ENCODE peak calls at places on chromosomes 2 and 18, in four cellular contexts. E, C, L and H are unnamed samples.
A peak's percentile ranks its signal among the peaks of the same experiment; 100 is the strongest.

GRCh38 chr2:197946562-197946961 is 142.2 kb downstream of the PLCL1 start:
- DNase-seq in E (no peak), C (no peak), L (no peak), H (no peak)

GRCh38 chr18:36811955-36812354 is 16.8 kb downstream of the TPGS2 start:
- DNase-seq in E (peak; percentile 14), C (no peak), L (no peak), H (no peak)

GRCh38 chr2:230658877-230659652 is 53.6 kb upstream of the CAB39 start:
- DNase-seq in E (no peak), C (no peak), L (no peak), H (no peak)

GRCh38 chr2:46170611-46171385 is 126.4 kb upstream of the EPAS1 start:
- DNase-seq in E (no peak), C (no peak), L (no peak), H (no peak)

GRCh38 chr2:17591846-17592245 is 51.4 kb downstream of the VSNL1 start:
- DNase-seq in E (no peak), C (no peak), L (no peak), H (no peak)

GRCh38 chr2:65390134-65390533 is 42.3 kb downstream of the SPRED2 start:
- DNase-seq in E (no peak), C (no peak), L (no peak), H (no peak)

GRCh38 chr2:233179848-233180368 is 71.6 kb upstream of the ATG16L1 start:
- DNase-seq in E (no peak), C (no peak), L (no peak), H (no peak)

GRCh38 chr2:215430528-215431187 is 5.2 kb downstream of the FN1 start:
- DNase-seq in E (peak; percentile 41), C (no peak), L (no peak), H (no peak)

GRCh38 chr2:225367482-225367881 is 32.0 kb upstream of the NYAP2 start:
- DNase-seq in E (no peak), C (no peak), L (no peak), H (no peak)

GRCh38 chr2:199985625-199986207 is 30.3 kb downstream of the MAIP1 start:
- DNase-seq in E (peak; percentile 58), C (peak; percentile 68), L (no peak), H (peak; percentile 68)

GRCh38 chr2:241659150-241659739 is 21.8 kb downstream of the ATG4B start:
- DNase-seq in E (peak; percentile 77), C (no peak), L (peak; percentile 16), H (peak; percentile 59)

GRCh38 chr2:138277062-138277461 is 224.5 kb upstream of the SPOPL start:
- DNase-seq in E (no peak), C (no peak), L (no peak), H (no peak)

GRCh38 chr2:241378816-241379215 is 22.7 kb downstream of the FARP2 start:
- DNase-seq in E (peak; percentile 41), C (no peak), L (no peak), H (no peak)

GRCh38 chr2:195709901-195710300 is 52.9 kb downstream of the SLC39A10 start:
- DNase-seq in E (no peak), C (no peak), L (no peak), H (no peak)

GRCh38 chr2:98148968-98149697 is 62.2 kb downstream of the VWA3B start:
- DNase-seq in E (peak; percentile 31), C (no peak), L (peak; percentile 9), H (peak; percentile 58)

GRCh38 chr2:105344704-105345345 is 7.5 kb downstream of the C2orf49 start:
- DNase-seq in E (peak; percentile 47), C (no peak), L (no peak), H (no peak)

GRCh38 chr2:169999041-169999440 is 171.8 kb downstream of the UBR3 start:
- DNase-seq in E (peak; percentile 6), C (no peak), L (no peak), H (no peak)

GRCh38 chr18:56756971-56757370 is 105.8 kb downstream of the WDR7 start:
- DNase-seq in E (no peak), C (no peak), L (peak; percentile 4), H (peak; percentile 18)

GRCh38 chr2:120830096-120830830 is 94.6 kb downstream of the GLI2 start:
- DNase-seq in E (no peak), C (no peak), L (no peak), H (peak; percentile 9)

GRCh38 chr2:200435379-200435778 is 74.5 kb downstream of the KCTD18 start:
- DNase-seq in E (peak; percentile 10), C (no peak), L (no peak), H (no peak)

GRCh38 chr2:68272246-68272987 is 20.1 kb upstream of the PPP3R1 start:
- DNase-seq in E (no peak), C (no peak), L (no peak), H (no peak)

GRCh38 chr2:224038049-224038829 is 847 bp downstream of the SERPINE2 start:
- DNase-seq in E (no peak), C (no peak), L (peak; percentile 11), H (no peak)

GRCh38 chr2:31347319-31347718 is 67.2 kb downstream of the XDH start:
- DNase-seq in E (no peak), C (no peak), L (no peak), H (no peak)

GRCh38 chr18:23143059-23143831 is 8.0 kb downstream of the CABLES1 start:
- DNase-seq in E (no peak), C (peak; percentile 71), L (no peak), H (peak; percentile 39)

GRCh38 chr2:45944075-45944474 is 292.6 kb downstream of the PRKCE start:
- DNase-seq in E (peak; percentile 61), C (no peak), L (no peak), H (no peak)

GRCh38 chr2:210663574-210663973 is 107.2 kb downstream of the CPS1 start:
- DNase-seq in E (peak; percentile 2), C (no peak), L (no peak), H (no peak)

GRCh38 chr2:238700122-238700457 is 147.8 kb upstream of the TWIST2 start:
- DNase-seq in E (peak; percentile 49), C (no peak), L (no peak), H (no peak)

GRCh38 chr2:21438949-21439348 is 315.2 kb downstream of the TDRD15 start:
- DNase-seq in E (no peak), C (no peak), L (no peak), H (no peak)